ENCODE peak calls at places on chromosomes 1 and 21, in five cellular contexts. One of them, this sample, is unnamed.
A peak's percentile ranks its signal among the peaks of the same experiment; 100 is the strongest.

GRCh38 chr1:7621334-7622219 is 149.5 kb upstream of the VAMP3 start:
- DNase-seq in stimulated activated CD4-positive, alpha-beta T cell treated with anti-CD3 and anti-CD28 coated beads, Interleukin-15, amount 100 ng/mL, for 1 hour: no peak
- DNase-seq in memory B cell: no peak
- DNase-seq in IMR-90: no peak
- DNase-seq in stimulated activated CD8-positive, alpha-beta memory T cell treated with anti-CD3 and anti-CD28 coated beads, Interleukin-12 subunit alpha, Interleukin-12 subunit beta, amount 100 ng/mL, for 4 hours: no peak
- DNase-seq in this sample: no peak

GRCh38 chr1:45615885-45616284 is 8.0 kb downstream of the CCDC17 start:
- DNase-seq in stimulated activated CD4-positive, alpha-beta T cell treated with anti-CD3 and anti-CD28 coated beads, Interleukin-15, amount 100 ng/mL, for 1 hour: no peak
- DNase-seq in memory B cell: no peak
- DNase-seq in stimulated activated CD8-positive, alpha-beta memory T cell treated with anti-CD3 and anti-CD28 coated beads, Interleukin-12 subunit alpha, Interleukin-12 subunit beta, amount 100 ng/mL, for 4 hours: no peak
- DNase-seq in IMR-90: no peak
- DNase-seq in this sample: no peak

GRCh38 chr1:151314137-151314875 is 12.9 kb downstream of the PI4KB start:
- DNase-seq in stimulated activated CD4-positive, alpha-beta T cell treated with anti-CD3 and anti-CD28 coated beads, Interleukin-15, amount 100 ng/mL, for 1 hour: no peak
- DNase-seq in stimulated activated CD8-positive, alpha-beta memory T cell treated with anti-CD3 and anti-CD28 coated beads, Interleukin-12 subunit alpha, Interleukin-12 subunit beta, amount 100 ng/mL, for 4 hours: no peak
- DNase-seq in IMR-90: peak; percentile 87
- DNase-seq in memory B cell: no peak
- DNase-seq in this sample: no peak

GRCh38 chr1:48817505-48818114 is 40.9 kb upstream of the BEND5 start:
- DNase-seq in stimulated activated CD4-positive, alpha-beta T cell treated with anti-CD3 and anti-CD28 coated beads, Interleukin-15, amount 100 ng/mL, for 1 hour: no peak
- DNase-seq in stimulated activated CD8-positive, alpha-beta memory T cell treated with anti-CD3 and anti-CD28 coated beads, Interleukin-12 subunit alpha, Interleukin-12 subunit beta, amount 100 ng/mL, for 4 hours: no peak
- DNase-seq in IMR-90: peak; percentile 31
- DNase-seq in memory B cell: peak; percentile 50
- DNase-seq in this sample: peak; percentile 17

GRCh38 chr21:37005548-37006242 is 807 bp upstream of the RIPPLY3 start:
- DNase-seq in memory B cell: no peak
- DNase-seq in stimulated activated CD8-positive, alpha-beta memory T cell treated with anti-CD3 and anti-CD28 coated beads, Interleukin-12 subunit alpha, Interleukin-12 subunit beta, amount 100 ng/mL, for 4 hours: no peak
- DNase-seq in IMR-90: no peak
- DNase-seq in stimulated activated CD4-positive, alpha-beta T cell treated with anti-CD3 and anti-CD28 coated beads, Interleukin-15, amount 100 ng/mL, for 1 hour: no peak
- DNase-seq in this sample: no peak

GRCh38 chr1:185652348-185652747 is 81.8 kb upstream of the HMCN1 start:
- DNase-seq in IMR-90: no peak
- DNase-seq in stimulated activated CD8-positive, alpha-beta memory T cell treated with anti-CD3 and anti-CD28 coated beads, Interleukin-12 subunit alpha, Interleukin-12 subunit beta, amount 100 ng/mL, for 4 hours: no peak
- DNase-seq in memory B cell: no peak
- DNase-seq in stimulated activated CD4-positive, alpha-beta T cell treated with anti-CD3 and anti-CD28 coated beads, Interleukin-15, amount 100 ng/mL, for 1 hour: no peak
- DNase-seq in this sample: no peak

GRCh38 chr1:62685431-62685859 is 2.7 kb downstream of the DOCK7 start:
- DNase-seq in IMR-90: peak; percentile 41
- DNase-seq in memory B cell: no peak
- DNase-seq in stimulated activated CD8-positive, alpha-beta memory T cell treated with anti-CD3 and anti-CD28 coated beads, Interleukin-12 subunit alpha, Interleukin-12 subunit beta, amount 100 ng/mL, for 4 hours: no peak
- DNase-seq in stimulated activated CD4-positive, alpha-beta T cell treated with anti-CD3 and anti-CD28 coated beads, Interleukin-15, amount 100 ng/mL, for 1 hour: no peak
- DNase-seq in this sample: no peak

GRCh38 chr1:18174016-18174415 is 66.4 kb downstream of the IGSF21 start:
- DNase-seq in IMR-90: no peak
- DNase-seq in memory B cell: no peak
- DNase-seq in stimulated activated CD8-positive, alpha-beta memory T cell treated with anti-CD3 and anti-CD28 coated beads, Interleukin-12 subunit alpha, Interleukin-12 subunit beta, amount 100 ng/mL, for 4 hours: no peak
- DNase-seq in stimulated activated CD4-positive, alpha-beta T cell treated with anti-CD3 and anti-CD28 coated beads, Interleukin-15, amount 100 ng/mL, for 1 hour: no peak
- DNase-seq in this sample: no peak

GRCh38 chr1:225845633-225846259 is 35.8 kb downstream of the EPHX1 start:
- DNase-seq in stimulated activated CD4-positive, alpha-beta T cell treated with anti-CD3 and anti-CD28 coated beads, Interleukin-15, amount 100 ng/mL, for 1 hour: no peak
- DNase-seq in IMR-90: peak; percentile 75
- DNase-seq in memory B cell: no peak
- DNase-seq in stimulated activated CD8-positive, alpha-beta memory T cell treated with anti-CD3 and anti-CD28 coated beads, Interleukin-12 subunit alpha, Interleukin-12 subunit beta, amount 100 ng/mL, for 4 hours: no peak
- DNase-seq in this sample: no peak

GRCh38 chr1:48728599-48728998 is 48.1 kb downstream of the BEND5 start:
- DNase-seq in memory B cell: no peak
- DNase-seq in stimulated activated CD8-positive, alpha-beta memory T cell treated with anti-CD3 and anti-CD28 coated beads, Interleukin-12 subunit alpha, Interleukin-12 subunit beta, amount 100 ng/mL, for 4 hours: no peak
- DNase-seq in stimulated activated CD4-positive, alpha-beta T cell treated with anti-CD3 and anti-CD28 coated beads, Interleukin-15, amount 100 ng/mL, for 1 hour: no peak
- DNase-seq in IMR-90: no peak
- DNase-seq in this sample: no peak

GRCh38 chr1:175520186-175520585 is 223.2 kb downstream of the TNR start:
- DNase-seq in stimulated activated CD8-positive, alpha-beta memory T cell treated with anti-CD3 and anti-CD28 coated beads, Interleukin-12 subunit alpha, Interleukin-12 subunit beta, amount 100 ng/mL, for 4 hours: no peak
- DNase-seq in stimulated activated CD4-positive, alpha-beta T cell treated with anti-CD3 and anti-CD28 coated beads, Interleukin-15, amount 100 ng/mL, for 1 hour: no peak
- DNase-seq in memory B cell: no peak
- DNase-seq in IMR-90: no peak
- DNase-seq in this sample: no peak

GRCh38 chr1:69191280-69191679 is 376.4 kb upstream of the LRRC7 start:
- DNase-seq in memory B cell: no peak
- DNase-seq in stimulated activated CD8-positive, alpha-beta memory T cell treated with anti-CD3 and anti-CD28 coated beads, Interleukin-12 subunit alpha, Interleukin-12 subunit beta, amount 100 ng/mL, for 4 hours: no peak
- DNase-seq in IMR-90: no peak
- DNase-seq in stimulated activated CD4-positive, alpha-beta T cell treated with anti-CD3 and anti-CD28 coated beads, Interleukin-15, amount 100 ng/mL, for 1 hour: no peak
- DNase-seq in this sample: no peak

GRCh38 chr1:27574871-27575831 is 28.8 kb downstream of the AHDC1 start:
- DNase-seq in memory B cell: no peak
- DNase-seq in stimulated activated CD8-positive, alpha-beta memory T cell treated with anti-CD3 and anti-CD28 coated beads, Interleukin-12 subunit alpha, Interleukin-12 subunit beta, amount 100 ng/mL, for 4 hours: no peak
- DNase-seq in stimulated activated CD4-positive, alpha-beta T cell treated with anti-CD3 and anti-CD28 coated beads, Interleukin-15, amount 100 ng/mL, for 1 hour: no peak
- DNase-seq in IMR-90: peak; percentile 85
- DNase-seq in this sample: no peak

GRCh38 chr1:154751690-154752089 is 118.4 kb downstream of the KCNN3 start:
- DNase-seq in IMR-90: no peak
- DNase-seq in memory B cell: no peak
- DNase-seq in stimulated activated CD8-positive, alpha-beta memory T cell treated with anti-CD3 and anti-CD28 coated beads, Interleukin-12 subunit alpha, Interleukin-12 subunit beta, amount 100 ng/mL, for 4 hours: no peak
- DNase-seq in stimulated activated CD4-positive, alpha-beta T cell treated with anti-CD3 and anti-CD28 coated beads, Interleukin-15, amount 100 ng/mL, for 1 hour: no peak
- DNase-seq in this sample: no peak

GRCh38 chr21:42376338-42376982 is 10.1 kb upstream of the TFF1 start:
- DNase-seq in memory B cell: no peak
- DNase-seq in stimulated activated CD4-positive, alpha-beta T cell treated with anti-CD3 and anti-CD28 coated beads, Interleukin-15, amount 100 ng/mL, for 1 hour: no peak
- DNase-seq in stimulated activated CD8-positive, alpha-beta memory T cell treated with anti-CD3 and anti-CD28 coated beads, Interleukin-12 subunit alpha, Interleukin-12 subunit beta, amount 100 ng/mL, for 4 hours: no peak
- DNase-seq in IMR-90: no peak
- DNase-seq in this sample: no peak

GRCh38 chr1:66752671-66753371 is 562 bp downstream of the DYNLT5 start:
- DNase-seq in memory B cell: no peak
- DNase-seq in stimulated activated CD4-positive, alpha-beta T cell treated with anti-CD3 and anti-CD28 coated beads, Interleukin-15, amount 100 ng/mL, for 1 hour: no peak
- DNase-seq in IMR-90: no peak
- DNase-seq in stimulated activated CD8-positive, alpha-beta memory T cell treated with anti-CD3 and anti-CD28 coated beads, Interleukin-12 subunit alpha, Interleukin-12 subunit beta, amount 100 ng/mL, for 4 hours: no peak
- DNase-seq in this sample: no peak

GRCh38 chr1:115274467-115274866 is 63.6 kb downstream of the NGF start:
- DNase-seq in stimulated activated CD8-positive, alpha-beta memory T cell treated with anti-CD3 and anti-CD28 coated beads, Interleukin-12 subunit alpha, Interleukin-12 subunit beta, amount 100 ng/mL, for 4 hours: no peak
- DNase-seq in stimulated activated CD4-positive, alpha-beta T cell treated with anti-CD3 and anti-CD28 coated beads, Interleukin-15, amount 100 ng/mL, for 1 hour: no peak
- DNase-seq in IMR-90: no peak
- DNase-seq in memory B cell: no peak
- DNase-seq in this sample: no peak

GRCh38 chr1:35466120-35466519 is 91.1 kb downstream of the KIAA0319L start:
- DNase-seq in IMR-90: no peak
- DNase-seq in stimulated activated CD8-positive, alpha-beta memory T cell treated with anti-CD3 and anti-CD28 coated beads, Interleukin-12 subunit alpha, Interleukin-12 subunit beta, amount 100 ng/mL, for 4 hours: no peak
- DNase-seq in stimulated activated CD4-positive, alpha-beta T cell treated with anti-CD3 and anti-CD28 coated beads, Interleukin-15, amount 100 ng/mL, for 1 hour: no peak
- DNase-seq in memory B cell: no peak
- DNase-seq in this sample: no peak

This sample was measured in stimulated activated naive CD8-positive, alpha-beta T cell treated with anti-CD3 and anti-CD28 coated beads, Interleukin-15, amount 100 ng/mL, for 72 hours.